ENCODE peak calls at places on chromosomes 7 and 10, in five cellular contexts. One of them, this sample, is unnamed. For H3K36me3 and H3K27me3, the result is how much of the 10 kb centered on the place peaks cover.

GRCh38 chr7:80018941-80019808 is 115.5 kb upstream of the GNAI1 start:
- DNase-seq in thoracic aorta: no peak
- DNase-seq in fibroblast of lung: peak
- DNase-seq in PC-3: peak
- DNase-seq in gastrocnemius medialis: no peak
- DNase-seq in this sample: peak

GRCh38 chr7:69105981-69106380 is 492.3 kb upstream of the AUTS2 start:
- DNase-seq in fibroblast of lung: no peak
- DNase-seq in thoracic aorta: no peak
- DNase-seq in PC-3: no peak
- DNase-seq in gastrocnemius medialis: no peak
- DNase-seq in this sample: no peak

GRCh38 chr7:118713039-118713438 is 488.5 kb downstream of the ANKRD7 start:
- DNase-seq in PC-3: no peak
- DNase-seq in thoracic aorta: no peak
- DNase-seq in gastrocnemius medialis: no peak
- DNase-seq in fibroblast of lung: no peak
- DNase-seq in this sample: no peak

GRCh38 chr10:124886195-124886594 is 55.7 kb upstream of the ZRANB1 start:
- DNase-seq in PC-3: no peak
- DNase-seq in thoracic aorta: no peak
- DNase-seq in gastrocnemius medialis: no peak
- DNase-seq in fibroblast of lung: no peak
- DNase-seq in this sample: no peak

GRCh38 chr10:89469517-89469916 is 55.1 kb downstream of the IFIT5 start:
- DNase-seq in fibroblast of lung: no peak
- DNase-seq in thoracic aorta: no peak
- DNase-seq in gastrocnemius medialis: no peak
- DNase-seq in PC-3: peak
- DNase-seq in this sample: no peak

GRCh38 chr7:1941464-1942025 is 271.5 kb downstream of the ELFN1 start:
- DNase-seq in gastrocnemius medialis: no peak
- DNase-seq in PC-3: no peak
- DNase-seq in fibroblast of lung: no peak
- DNase-seq in thoracic aorta: no peak
- DNase-seq in this sample: no peak

GRCh38 chr7:77651544-77652162 is 44.6 kb upstream of the RSBN1L start:
- DNase-seq in PC-3: peak
- DNase-seq in thoracic aorta: no peak
- DNase-seq in gastrocnemius medialis: no peak
- DNase-seq in fibroblast of lung: peak
- DNase-seq in this sample: peak

GRCh38 chr7:142384508-142384922 is 126.7 kb upstream of the PRSS58 start:
- DNase-seq in gastrocnemius medialis: peak
- DNase-seq in thoracic aorta: no peak
- DNase-seq in fibroblast of lung: peak
- DNase-seq in PC-3: peak
- DNase-seq in this sample: peak

GRCh38 chr10:51159841-51160240 is 85.6 kb downstream of the PRKG1 start:
- DNase-seq in thoracic aorta: no peak
- DNase-seq in fibroblast of lung: no peak
- DNase-seq in PC-3: no peak
- DNase-seq in gastrocnemius medialis: no peak
- DNase-seq in this sample: no peak

GRCh38 chr7:42476255-42476654 is 239.2 kb upstream of the GLI3 start:
- DNase-seq in thoracic aorta: no peak
- DNase-seq in gastrocnemius medialis: no peak
- DNase-seq in fibroblast of lung: no peak
- DNase-seq in PC-3: no peak
- DNase-seq in this sample: no peak

GRCh38 chr10:3222068-3222467 is 49.5 kb upstream of the PITRM1 start:
- DNase-seq in fibroblast of lung: peak
- DNase-seq in thoracic aorta: no peak
- DNase-seq in gastrocnemius medialis: no peak
- DNase-seq in PC-3: no peak
- DNase-seq in this sample: peak

GRCh38 chr10:112313234-112313633 is 30.0 kb downstream of the TECTB start:
- DNase-seq in thoracic aorta: no peak
- DNase-seq in fibroblast of lung: no peak
- DNase-seq in gastrocnemius medialis: no peak
- DNase-seq in PC-3: no peak
- DNase-seq in this sample: no peak

GRCh38 chr10:73886085-73886529 is 11.8 kb upstream of the CAMK2G start:
- DNase-seq in gastrocnemius medialis: peak
- DNase-seq in fibroblast of lung: peak
- DNase-seq in thoracic aorta: no peak
- DNase-seq in PC-3: peak
- DNase-seq in this sample: peak

GRCh38 chr7:77349141-77349540 is 67.0 kb downstream of the GSAP start:
- DNase-seq in thoracic aorta: no peak
- DNase-seq in PC-3: no peak
- DNase-seq in gastrocnemius medialis: no peak
- DNase-seq in fibroblast of lung: no peak
- DNase-seq in this sample: no peak

GRCh38 chr7:27636326-27637006 is 26.2 kb downstream of the HIBADH start:
- DNase-seq in PC-3: peak
- DNase-seq in thoracic aorta: no peak
- DNase-seq in fibroblast of lung: peak
- DNase-seq in gastrocnemius medialis: no peak
- DNase-seq in this sample: no peak

GRCh38 chr10:132420469-132421376 is 23.7 kb downstream of the PWWP2B start:
- DNase-seq in PC-3: peak
- DNase-seq in gastrocnemius medialis: no peak
- DNase-seq in thoracic aorta: no peak
- DNase-seq in fibroblast of lung: peak
- DNase-seq in this sample: no peak

GRCh38 chr10:79189853-79190435 is 121.2 kb downstream of the ZMIZ1 start:
- DNase-seq in gastrocnemius medialis: no peak
- DNase-seq in thoracic aorta: no peak
- DNase-seq in fibroblast of lung: no peak
- DNase-seq in PC-3: peak
- DNase-seq in this sample: no peak

GRCh38 chr7:37344886-37345579 is 103.6 kb downstream of the ELMO1 start:
- DNase-seq in PC-3: no peak
- DNase-seq in gastrocnemius medialis: no peak
- DNase-seq in thoracic aorta: no peak
- DNase-seq in fibroblast of lung: no peak
- DNase-seq in this sample: no peak

GRCh38 chr7:25619963-25620799 is 391.9 kb upstream of the NPVF start:
- DNase-seq in PC-3: no peak
- DNase-seq in gastrocnemius medialis: peak
- DNase-seq in thoracic aorta: no peak
- DNase-seq in fibroblast of lung: peak
- DNase-seq in this sample: no peak

GRCh38 chr7:52826515-52826914 is 208.9 kb upstream of the POM121L12 start:
- DNase-seq in gastrocnemius medialis: no peak
- DNase-seq in fibroblast of lung: no peak
- DNase-seq in PC-3: no peak
- DNase-seq in thoracic aorta: no peak
- DNase-seq in this sample: no peak

GRCh38 chr10:19791032-19791431 is 25.2 kb upstream of the PLXDC2 start:
- DNase-seq in PC-3: peak
- DNase-seq in fibroblast of lung: no peak
- DNase-seq in thoracic aorta: no peak
- DNase-seq in gastrocnemius medialis: no peak
- DNase-seq in this sample: no peak

GRCh38 chr7:119594956-119595355 is 678.0 kb upstream of the KCND2 start:
- DNase-seq in gastrocnemius medialis: no peak
- DNase-seq in thoracic aorta: no peak
- DNase-seq in PC-3: no peak
- DNase-seq in fibroblast of lung: no peak
- DNase-seq in this sample: no peak

GRCh38 chr10:2984682-2985081 is 82.7 kb upstream of the PFKP start:
- DNase-seq in gastrocnemius medialis: no peak
- DNase-seq in PC-3: no peak
- DNase-seq in fibroblast of lung: no peak
- DNase-seq in thoracic aorta: no peak
- DNase-seq in this sample: peak

GRCh38 chr10:120456626-120457430 is at the start of gene PLPP4:
- DNase-seq in gastrocnemius medialis: no peak
- DNase-seq in PC-3: peak
- DNase-seq in fibroblast of lung: no peak
- DNase-seq in thoracic aorta: no peak
- DNase-seq in this sample: peak

GRCh38 chr7:2399848-2400587 is 3.4 kb upstream of the CHST12 start:
- DNase-seq in thoracic aorta: peak
- DNase-seq in fibroblast of lung: peak
- DNase-seq in PC-3: peak
- DNase-seq in gastrocnemius medialis: peak
- DNase-seq in this sample: peak

GRCh38 chr10:16656886-16657285 is 135.2 kb upstream of the C1QL3 start:
- DNase-seq in gastrocnemius medialis: no peak
- DNase-seq in thoracic aorta: no peak
- DNase-seq in fibroblast of lung: no peak
- DNase-seq in PC-3: no peak
- DNase-seq in this sample: no peak

GRCh38 chr7:98186452-98187137 is 24.6 kb upstream of the BHLHA15 start:
- DNase-seq in thoracic aorta: no peak
- DNase-seq in PC-3: peak
- DNase-seq in gastrocnemius medialis: no peak
- DNase-seq in fibroblast of lung: peak
- DNase-seq in this sample: no peak

DNA sequence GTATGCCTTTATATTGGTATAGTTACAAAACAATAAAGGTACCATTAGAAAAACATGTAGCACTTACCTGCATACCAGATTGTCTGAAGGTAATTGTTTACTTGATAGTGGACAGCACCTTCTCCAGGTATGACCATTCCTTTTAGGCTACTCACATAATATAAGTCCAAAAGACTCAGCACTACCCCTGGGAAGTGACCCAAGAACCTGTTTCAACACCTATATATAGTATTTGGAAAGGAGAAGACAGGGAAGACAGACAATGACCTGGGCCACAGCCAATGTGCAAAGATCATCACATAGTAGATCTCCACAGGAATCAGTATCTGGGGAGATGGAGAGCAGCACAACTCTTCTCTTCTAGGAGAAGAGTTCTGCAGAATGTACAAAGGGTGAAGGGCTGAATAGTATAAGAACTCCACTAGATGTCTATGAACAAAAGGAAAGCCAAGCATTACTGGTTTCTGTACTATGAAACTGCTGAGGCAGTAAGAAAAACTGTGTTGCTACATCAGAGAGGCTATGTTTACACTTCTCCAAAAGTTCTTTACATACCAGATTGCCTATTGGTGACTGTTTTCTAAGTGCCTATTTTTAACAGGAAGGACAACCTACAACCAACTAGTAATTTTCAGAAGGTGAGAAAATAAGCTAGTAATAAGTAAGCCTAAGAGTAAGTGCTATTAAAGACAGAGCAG is 159.2 kb downstream of the BTAF1 start:
- DNase-seq in fibroblast of lung: peak
- DNase-seq in gastrocnemius medialis: no peak
- DNase-seq in thoracic aorta: no peak
- DNase-seq in PC-3: no peak
- DNase-seq in this sample: no peak
- H3K27ac ChIP-seq in fibroblast of lung: no peak
- H3K27ac ChIP-seq in gastrocnemius medialis: no peak
- H3K27ac ChIP-seq in thoracic aorta: no peak
- H3K27ac ChIP-seq in PC-3: no peak
- H3K27ac ChIP-seq in this sample: no peak

DNA sequence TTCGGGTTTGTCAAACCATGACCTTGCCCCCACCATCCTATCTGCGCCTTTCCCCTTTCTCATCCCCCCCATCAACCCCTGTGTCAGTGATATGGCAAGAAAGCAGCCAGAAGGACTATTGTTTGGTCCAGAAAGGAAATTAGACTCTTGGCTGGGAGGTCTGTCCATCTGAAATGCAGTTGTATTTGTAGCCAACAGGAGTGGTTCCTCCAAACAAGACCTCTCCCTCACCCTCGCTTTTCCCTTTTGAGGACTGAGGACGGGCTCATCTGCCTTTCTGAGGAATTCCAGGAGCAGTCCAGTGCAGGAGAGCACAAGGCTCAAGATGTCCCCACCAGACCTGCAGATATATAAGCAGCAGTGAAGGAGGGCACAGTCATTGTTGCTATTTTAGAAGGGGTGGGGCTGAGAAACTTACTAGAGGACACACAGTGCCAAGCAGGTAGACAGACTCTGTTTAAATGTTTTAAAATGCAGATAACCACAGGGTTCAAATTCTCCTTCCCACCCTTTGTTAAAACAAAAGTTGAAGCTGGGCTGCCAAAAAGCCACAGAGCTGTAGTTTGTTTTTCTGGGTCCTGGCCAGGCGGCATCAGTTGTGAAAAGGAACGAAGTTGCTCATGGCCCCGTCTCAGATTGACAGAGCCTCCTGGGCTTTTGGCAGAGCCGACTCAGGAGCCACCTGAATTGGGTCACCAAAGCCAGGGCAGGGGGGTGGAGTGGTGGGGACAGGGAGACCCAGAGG is 37.4 kb downstream of the CYP17A1 start:
- DNase-seq in PC-3: no peak
- DNase-seq in fibroblast of lung: no peak
- DNase-seq in gastrocnemius medialis: peak
- DNase-seq in thoracic aorta: no peak
- DNase-seq in this sample: no peak
- H3K36me3 ChIP-seq in PC-3: under half
- H3K36me3 ChIP-seq in fibroblast of lung: under half
- H3K36me3 ChIP-seq in gastrocnemius medialis: under half
- H3K36me3 ChIP-seq in thoracic aorta: under half
- H3K36me3 ChIP-seq in this sample: under half

GRCh38 chr7:155802291-155802690 is 10.0 kb downstream of the SHH start:
- DNase-seq in PC-3: no peak
- DNase-seq in gastrocnemius medialis: no peak
- DNase-seq in fibroblast of lung: no peak
- DNase-seq in thoracic aorta: no peak
- DNase-seq in this sample: no peak
- H3K27me3 ChIP-seq in PC-3: under half
- H3K27me3 ChIP-seq in gastrocnemius medialis: half or more
- H3K27me3 ChIP-seq in fibroblast of lung: under half
- H3K27me3 ChIP-seq in thoracic aorta: under half
- H3K27me3 ChIP-seq in this sample: half or more

DNA sequence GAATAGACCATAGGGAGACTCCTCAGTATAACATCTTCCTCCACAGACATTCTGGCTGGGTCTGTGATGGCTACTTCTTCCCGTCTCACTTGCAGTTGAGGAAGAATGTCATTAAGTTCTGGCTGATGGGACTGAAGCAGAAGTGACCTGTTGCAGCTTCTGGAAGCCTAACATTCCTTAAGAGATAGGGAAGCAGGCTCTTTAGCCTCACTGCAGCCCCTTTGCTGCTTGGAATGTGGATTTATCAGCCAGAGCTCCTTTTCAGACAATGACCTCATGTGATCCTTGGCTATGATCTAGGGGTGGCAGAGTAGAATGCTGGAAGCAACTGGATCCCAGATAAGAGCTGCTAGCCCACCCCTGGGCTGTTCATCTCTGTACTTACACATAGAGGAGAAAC is 142.5 kb downstream of the RNF216 start:
- DNase-seq in fibroblast of lung: no peak
- DNase-seq in PC-3: no peak
- DNase-seq in gastrocnemius medialis: no peak
- DNase-seq in thoracic aorta: no peak
- DNase-seq in this sample: peak
- H3K27ac ChIP-seq in fibroblast of lung: no peak
- H3K27ac ChIP-seq in PC-3: no peak
- H3K27ac ChIP-seq in gastrocnemius medialis: no peak
- H3K27ac ChIP-seq in thoracic aorta: no peak
- H3K27ac ChIP-seq in this sample: peak

GRCh38 chr7:137880432-137880831 is 33.7 kb upstream of the DGKI start:
- DNase-seq in fibroblast of lung: peak
- DNase-seq in gastrocnemius medialis: peak
- DNase-seq in PC-3: no peak
- DNase-seq in thoracic aorta: no peak
- DNase-seq in this sample: no peak
- H3K36me3 ChIP-seq in fibroblast of lung: under half
- H3K36me3 ChIP-seq in gastrocnemius medialis: under half
- H3K36me3 ChIP-seq in PC-3: under half
- H3K36me3 ChIP-seq in thoracic aorta: half or more
- H3K36me3 ChIP-seq in this sample: half or more

This sample was measured in SJSA1.